ENCODE peak calls at places on chromosomes 13 and 19, in four cellular contexts. D is activated CD4-positive, CD25-positive, alpha-beta regulatory T cell; P is astrocyte of the spinal cord; U is GOT3. F is an unnamed sample.

GRCh38 chr13:29954082-29955043 is 103.9 kb upstream of the UBL3 start:
- DNase-seq in P (no peak), D (peak), U (no peak), F (no peak)

GRCh38 chr13:27379694-27380596 is 44.5 kb upstream of the GTF3A start:
- DNase-seq in U (no peak), P (peak), D (peak), F (peak)

GRCh38 chr19:55674841-55675660 is at the start of gene EPN1:
- DNase-seq in P (peak), U (peak), D (peak), F (peak)

GRCh38 chr19:34639491-34640085 is 37.4 kb downstream of the SCGB2B2 start:
- DNase-seq in D (peak), U (no peak), P (peak), F (peak)

GRCh38 chr19:19545128-19545591 is 7.1 kb downstream of the CILP2 start:
- DNase-seq in U (no peak), D (no peak), P (no peak), F (no peak)

GRCh38 chr13:104057851-104058250 is 991.6 kb upstream of the SLC10A2 start:
- DNase-seq in P (peak), U (no peak), D (no peak), F (peak)

GRCh38 chr19:30671622-30672051 is 299.5 kb downstream of the ZNF536 start:
- DNase-seq in U (no peak), D (no peak), P (no peak), F (no peak)

GRCh38 chr13:20101467-20102316 is 59.2 kb downstream of the GJA3 start:
- DNase-seq in P (no peak), D (no peak), U (no peak), F (no peak)

GRCh38 chr13:82719987-82720386 is 1162.3 kb downstream of the SLITRK1 start:
- DNase-seq in U (no peak), D (no peak), P (no peak), F (no peak)

GRCh38 chr13:42048323-42048624 is 174 bp upstream of the DGKH start:
- DNase-seq in U (no peak), D (no peak), P (no peak), F (peak)

GRCh38 chr13:113001251-113002140 is 32.5 kb downstream of the MCF2L start:
- DNase-seq in D (no peak), U (no peak), P (peak), F (peak)

GRCh38 chr13:112509190-112509589 is 78.8 kb downstream of the TUBGCP3 start:
- DNase-seq in P (no peak), D (no peak), U (no peak), F (no peak)

F was measured in iris pigment epithelial cell.